ENCODE peak calls at places on chromosomes 13 and 19, in nine cellular contexts. J is ascending aorta; H is NCI-H1092 treated with DMSO at 0.1 percent for 48 hours; M is iris pigment epithelial cell; S is naive thymus-derived CD8-positive, alpha-beta T cell; W is SK-MEL-5; N is Right ventricle myocardium superior; Z is activated T-cell treated with anti-CD3 and anti-CD28 coated beads, Interleukin-2, amount 50 U/mL, for 4 hours; K is T-helper 1 cell. E is an unnamed sample.

GRCh38 chr19:12665281-12665573 is 1.3 kb downstream of the MAN2B1 start:
- DNase-seq in S (peak), H (no peak), W (no peak), J (peak), N (peak), Z (peak), M (no peak), K (no peak), E (no peak)

GRCh38 chr19:16859626-16860025 is 29.2 kb upstream of the F2RL3 start:
- DNase-seq in S (no peak), K (no peak), M (no peak), H (no peak), J (no peak), W (no peak), N (no peak), Z (no peak), E (no peak)

GRCh38 chr13:51844862-51845573 is at the start of gene TMEM272:
- DNase-seq in S (peak), W (peak), Z (peak), N (peak), K (no peak), M (peak), J (no peak), H (peak), E (peak)

GRCh38 chr13:94556646-94557045 is 39.3 kb downstream of the TGDS start:
- DNase-seq in K (no peak), Z (no peak), W (no peak), S (no peak), M (no peak), H (no peak), N (no peak), J (no peak), E (no peak)

GRCh38 chr19:11416346-11417052 is 2.6 kb downstream of the RGL3 start:
- DNase-seq in J (no peak), K (no peak), M (no peak), H (no peak), W (no peak), S (no peak), Z (no peak), N (no peak), E (no peak)

GRCh38 chr13:40562975-40563349 is 103.5 kb downstream of the FOXO1 start:
- DNase-seq in S (no peak), H (no peak), K (no peak), Z (no peak), W (no peak), N (no peak), M (peak), J (no peak), E (no peak)

GRCh38 chr19:37654118-37654517 is 1.1 kb downstream of the ZFP30 start:
- DNase-seq in K (no peak), S (no peak), N (no peak), M (peak), H (no peak), Z (no peak), W (no peak), J (no peak), E (no peak)

GRCh38 chr19:13024126-13024957 is 29.1 kb downstream of the NFIX start:
- DNase-seq in H (peak), M (peak), N (no peak), S (no peak), J (no peak), Z (no peak), K (no peak), W (no peak), E (peak)

GRCh38 chr19:44848805-44849457 is 2.8 kb downstream of the NECTIN2 start:
- DNase-seq in K (no peak), H (no peak), J (no peak), N (peak), S (no peak), W (no peak), M (peak), Z (no peak), E (no peak)

GRCh38 chr19:18419699-18420460 is 682 bp downstream of the SSBP4 start:
- DNase-seq in J (no peak), N (no peak), H (peak), W (no peak), M (no peak), Z (no peak), K (no peak), S (no peak), E (no peak)

GRCh38 chr19:35902870-35903475 is 644 bp downstream of the HCST start:
- DNase-seq in K (no peak), Z (no peak), W (no peak), S (no peak), N (no peak), J (no peak), H (no peak), M (no peak), E (no peak)

GRCh38 chr13:39324806-39325311 is 278.1 kb downstream of the LHFPL6 start:
- DNase-seq in S (no peak), J (no peak), H (no peak), K (no peak), M (no peak), Z (no peak), N (no peak), W (no peak), E (no peak)

GRCh38 chr19:52689804-52690394 is 44.9 kb downstream of the ZNF611 start:
- DNase-seq in J (no peak), K (peak), H (no peak), S (peak), N (peak), W (no peak), M (peak), Z (peak), E (no peak)

GRCh38 chr19:5308471-5309437 is 31.9 kb downstream of the PTPRS start:
- DNase-seq in H (peak), K (no peak), Z (no peak), S (no peak), N (peak), J (peak), W (no peak), M (peak), E (peak)

GRCh38 chr19:5314012-5314906 is 26.4 kb downstream of the PTPRS start:
- DNase-seq in K (no peak), N (no peak), Z (no peak), S (no peak), H (no peak), J (no peak), W (no peak), M (peak), E (no peak)

GRCh38 chr19:11425719-11426457 is 6.8 kb upstream of the RGL3 start:
- DNase-seq in H (no peak), K (no peak), Z (no peak), S (no peak), J (no peak), W (no peak), N (no peak), M (no peak), E (no peak)

GRCh38 chr19:33302175-33302973 is at the start of gene CEBPA:
- DNase-seq in M (peak), N (peak), Z (peak), S (no peak), H (peak), W (peak), J (no peak), K (no peak), E (peak)

GRCh38 chr13:38348890-38349289 is 761 bp upstream of the UFM1 start:
- DNase-seq in K (no peak), W (peak), N (no peak), S (no peak), M (peak), J (no peak), Z (peak), H (no peak), E (peak)

GRCh38 chr19:16587031-16588023 is 15.1 kb upstream of the SLC35E1 start:
- DNase-seq in H (no peak), M (peak), S (peak), Z (peak), K (no peak), J (no peak), N (peak), W (no peak), E (no peak)

GRCh38 chr19:13689050-13689449 is 75.3 kb upstream of the MRI1 start:
- DNase-seq in K (no peak), H (peak), M (peak), W (peak), J (no peak), N (no peak), S (no peak), Z (no peak), E (peak)

GRCh38 chr19:30209617-30210600 is 162.3 kb upstream of the ZNF536 start:
- DNase-seq in Z (no peak), J (no peak), M (no peak), N (no peak), S (no peak), H (no peak), W (no peak), K (no peak), E (no peak)

GRCh38 chr13:111882351-111882750 is 184.6 kb upstream of the SOX1 start:
- DNase-seq in J (no peak), S (no peak), W (no peak), H (no peak), K (no peak), N (no peak), M (no peak), Z (no peak), E (no peak)

GRCh38 chr13:111319521-111319920 is 921 bp upstream of the TEX29 start:
- DNase-seq in N (no peak), S (no peak), W (no peak), H (no peak), Z (no peak), M (no peak), J (no peak), K (no peak), E (no peak)

GRCh38 chr13:21402586-21403307 is 56.4 kb downstream of the ZDHHC20 start:
- DNase-seq in J (no peak), W (no peak), N (no peak), K (no peak), Z (no peak), M (peak), S (no peak), H (no peak), E (no peak)

E was measured in COR-L47.